ENCODE peak calls at places on chromosome 6, in seven cellular contexts. A is GM03348; O is GM20000; L is gastrocnemius medialis; N is activated CD4-positive, alpha-beta T cell treated with anti-CD3 and anti-CD28 coated beads for 36 hours; B is T follicular helper cell; T is NCI-H1092 treated with DMSO at 0.1 percent for 48 hours. Y is an unnamed sample.

GRCh38 chr6:57173886-57174510 is 1.9 kb downstream of the BAG2 start:
- DNase-seq in T (no peak), N (no peak), A (peak; percentile 72), B (no peak), L (no peak), O (no peak), Y (no peak)

GRCh38 chr6:157090736-157091135 is 232.6 kb downstream of the TMEM242 start:
- DNase-seq in O (no peak), N (no peak), T (no peak), L (no peak), A (no peak), B (no peak), Y (no peak)

GRCh38 chr6:45923831-45924391 is 91.7 kb downstream of the CLIC5 start:
- DNase-seq in A (peak; percentile 44), O (peak; percentile 28), L (no peak), T (no peak), N (peak; percentile 82), B (no peak), Y (no peak)

GRCh38 chr6:14435291-14435690 is 317.7 kb downstream of the CD83 start:
- DNase-seq in O (no peak), N (no peak), L (no peak), A (no peak), T (no peak), B (no peak), Y (no peak)

GRCh38 chr6:55886185-55886836 is 10.9 kb upstream of the BMP5 start:
- DNase-seq in T (no peak), L (no peak), N (no peak), O (no peak), B (no peak), A (peak; percentile 5), Y (peak; percentile 11)

GRCh38 chr6:137638926-137639706 is 144.9 kb upstream of the OLIG3 start:
- DNase-seq in L (no peak), N (no peak), B (no peak), T (no peak), A (no peak), O (peak; percentile 25), Y (no peak)

GRCh38 chr6:35796236-35796635 is 887 bp downstream of the CLPS start:
- DNase-seq in N (no peak), L (no peak), T (no peak), A (no peak), O (no peak), B (no peak), Y (no peak)

GRCh38 chr6:107730106-107730505 is 94.0 kb downstream of the SCML4 start:
- DNase-seq in L (no peak), N (peak; percentile 81), T (no peak), B (no peak), A (no peak), O (no peak), Y (no peak)

GRCh38 chr6:2221724-2222274 is 23.6 kb downstream of the GMDS start:
- DNase-seq in T (no peak), O (peak; percentile 65), B (no peak), N (no peak), L (no peak), A (no peak), Y (no peak)

GRCh38 chr6:114747995-114748625 is 405.3 kb upstream of the HS3ST5 start:
- DNase-seq in N (peak; percentile 53), B (no peak), L (no peak), O (peak; percentile 19), A (peak; percentile 39), T (peak; percentile 12), Y (peak; percentile 54)

GRCh38 chr6:164148789-164149188 is 734.3 kb downstream of the QKI start:
- DNase-seq in N (no peak), O (no peak), L (no peak), A (no peak), T (no peak), B (no peak), Y (no peak)

GRCh38 chr6:93327857-93328256 is 91.5 kb downstream of the EPHA7 start:
- DNase-seq in B (no peak), O (no peak), A (no peak), T (no peak), L (no peak), N (no peak), Y (no peak)

GRCh38 chr6:97322811-97323210 is 39.8 kb upstream of the MMS22L start:
- DNase-seq in A (peak; percentile 58), O (no peak), L (no peak), N (no peak), B (no peak), T (no peak), Y (no peak)

GRCh38 chr6:37739618-37740017 is 41.9 kb upstream of the MDGA1 start:
- DNase-seq in N (no peak), B (no peak), L (no peak), T (no peak), A (no peak), O (no peak), Y (no peak)

GRCh38 chr6:152572395-152573061 is 64.6 kb downstream of the SYNE1 start:
- DNase-seq in T (no peak), L (no peak), N (no peak), A (no peak), B (no peak), O (no peak), Y (no peak)

GRCh38 chr6:107491791-107492674 is 2.1 kb downstream of the SOBP start:
- DNase-seq in N (no peak), L (peak; percentile 21), B (no peak), T (peak; percentile 17), O (no peak), A (peak; percentile 67), Y (no peak)

GRCh38 chr6:39062014-39062740 is 13.6 kb downstream of the GLP1R start:
- DNase-seq in T (peak; percentile 78), L (no peak), A (no peak), B (no peak), O (no peak), N (no peak), Y (no peak)

GRCh38 chr6:36820700-36821580 is 18.3 kb downstream of the CPNE5 start:
- DNase-seq in B (no peak), O (no peak), T (no peak), L (no peak), A (no peak), N (no peak), Y (no peak)

GRCh38 chr6:89197141-89197540 is 20.0 kb downstream of the GABRR1 start:
- DNase-seq in T (no peak), L (no peak), N (no peak), B (no peak), O (no peak), A (no peak), Y (no peak)

GRCh38 chr6:149150999-149151398 is 166.5 kb upstream of the TAB2 start:
- DNase-seq in A (no peak), N (peak; percentile 71), T (no peak), O (no peak), B (no peak), L (no peak), Y (no peak)

GRCh38 chr6:90294989-90295853 is 1.4 kb downstream of the BACH2 start:
- DNase-seq in N (peak; percentile 87), T (peak; percentile 54), B (peak; percentile 24), O (peak; percentile 61), A (peak; percentile 16), L (peak; percentile 59), Y (no peak)

GRCh38 chr6:65922049-65922448 is 215.0 kb upstream of the EYS start:
- DNase-seq in L (no peak), B (no peak), N (no peak), T (no peak), A (no peak), O (no peak), Y (no peak)

GRCh38 chr6:40256831-40257230 is 322.6 kb upstream of the MOCS1 start:
- DNase-seq in N (no peak), A (no peak), T (no peak), O (no peak), B (no peak), L (no peak), Y (no peak)

GRCh38 chr6:3402310-3403243 is 54.3 kb downstream of the SLC22A23 start:
- DNase-seq in O (no peak), N (no peak), B (no peak), T (no peak), A (no peak), L (no peak), Y (no peak)

GRCh38 chr6:2783188-2783957 is 18.2 kb downstream of the WRNIP1 start:
- DNase-seq in T (no peak), B (no peak), N (peak; percentile 34), O (no peak), L (no peak), A (no peak), Y (no peak)

GRCh38 chr6:104589940-104590339 is 269.8 kb downstream of the HACE1 start:
- DNase-seq in B (no peak), N (no peak), T (no peak), A (no peak), O (no peak), L (no peak), Y (peak; percentile 80)

GRCh38 chr6:112372213-112372806 is 25.2 kb downstream of the RFPL4B start:
- DNase-seq in T (peak; percentile 6), L (no peak), N (no peak), A (peak; percentile 54), B (no peak), O (no peak), Y (no peak)

GRCh38 chr6:164356814-164357213 is 942.3 kb downstream of the QKI start:
- DNase-seq in B (no peak), A (no peak), N (no peak), T (no peak), L (no peak), O (no peak), Y (no peak)

GRCh38 chr6:62805431-62805830 is 405.8 kb upstream of the FKBP1C start:
- DNase-seq in T (no peak), A (no peak), B (no peak), O (no peak), N (no peak), L (no peak), Y (no peak)

Y was measured in NCI-H774.